ENCODE peak calls at places on chromosomes 16 and 17, in ten cellular contexts. A is uterus, Q is left ventricle myocardium inferior, X is cardiac fibroblast, N is endothelial cell, Y is breast epithelium, S is astrocyte of the spinal cord, E is epithelial cell of esophagus, D is MCF 10A, O is GM12865. R is an unnamed sample.

GRCh38 chr16:76816475-76816874 is 374.5 kb upstream of the MON1B start:
- DNase-seq in A (no peak), Q (no peak), X (no peak), N (no peak), Y (no peak), S (no peak), E (peak), D (no peak), O (peak), R (no peak)

GRCh38 chr17:63096426-63096825 is 130.4 kb downstream of the TANC2 start:
- DNase-seq in A (no peak), Q (no peak), X (no peak), N (no peak), Y (no peak), S (peak), E (no peak), D (no peak), O (no peak), R (no peak)

GRCh38 chr17:38605852-38606645 is at the start of gene SRCIN1:
- DNase-seq in A (peak), Q (peak), X (no peak), N (peak), Y (no peak), S (no peak), E (peak), D (peak), O (peak), R (peak)

GRCh38 chr16:19680972-19681371 is 37.1 kb downstream of the KNOP1 start:
- DNase-seq in A (no peak), Q (no peak), X (no peak), N (no peak), Y (no peak), S (no peak), E (no peak), D (peak), O (no peak), R (no peak)

GRCh38 chr17:52149626-52150025 is 8.9 kb downstream of the CA10 start:
- DNase-seq in A (no peak), Q (no peak), X (no peak), N (no peak), Y (no peak), S (no peak), E (no peak), D (no peak), O (no peak), R (no peak)

GRCh38 chr17:41975099-41976083 is 8.8 kb downstream of the CNP start:
- DNase-seq in A (no peak), Q (no peak), X (no peak), N (no peak), Y (no peak), S (peak), E (no peak), D (no peak), O (no peak), R (no peak)

GRCh38 chr16:84482951-84483881 is 21.2 kb downstream of the MEAK7 start:
- DNase-seq in A (no peak), Q (no peak), X (no peak), N (no peak), Y (peak), S (no peak), E (no peak), D (no peak), O (no peak), R (no peak)

GRCh38 chr17:45279898-45280297 is 18.0 kb upstream of the SPATA32 start:
- DNase-seq in A (no peak), Q (peak), X (no peak), N (no peak), Y (no peak), S (no peak), E (no peak), D (no peak), O (no peak), R (no peak)

GRCh38 chr17:78557598-78558039 is 19.6 kb downstream of the DNAH17 start:
- DNase-seq in A (no peak), Q (no peak), X (peak), N (no peak), Y (no peak), S (peak), E (peak), D (peak), O (no peak), R (no peak)

GRCh38 chr16:54936086-54936978 is 5.7 kb downstream of the IRX5 start:
- DNase-seq in A (no peak), Q (no peak), X (peak), N (peak), Y (no peak), S (peak), E (peak), D (peak), O (no peak), R (no peak)

GRCh38 chr17:42199411-42200011 is 5.2 kb upstream of the GHDC start:
- DNase-seq in A (no peak), Q (no peak), X (no peak), N (no peak), Y (no peak), S (no peak), E (no peak), D (no peak), O (no peak), R (no peak)

GRCh38 chr17:79944251-79944812 is 91.3 kb downstream of the TBC1D16 start:
- DNase-seq in A (peak), Q (peak), X (no peak), N (no peak), Y (peak), S (no peak), E (no peak), D (no peak), O (no peak), R (no peak)

GRCh38 chr17:17527534-17527933 is 31.3 kb upstream of the RASD1 start:
- DNase-seq in A (no peak), Q (no peak), X (no peak), N (no peak), Y (no peak), S (no peak), E (no peak), D (no peak), O (no peak), R (no peak)

GRCh38 chr17:14205380-14205779 is 31.3 kb downstream of the CDRT15 start:
- DNase-seq in A (no peak), Q (no peak), X (no peak), N (no peak), Y (no peak), S (no peak), E (no peak), D (no peak), O (no peak), R (no peak)

GRCh38 chr16:4682084-4682581 is 11.2 kb upstream of the NUDT16L1 start:
- DNase-seq in A (no peak), Q (no peak), X (no peak), N (no peak), Y (no peak), S (no peak), E (no peak), D (no peak), O (no peak), R (no peak)

GRCh38 chr17:40331743-40332641 is 23.0 kb downstream of the RARA start:
- DNase-seq in A (peak), Q (peak), X (peak), N (no peak), Y (peak), S (peak), E (no peak), D (peak), O (no peak), R (no peak)

GRCh38 chr17:6755731-6756184 is at the start of gene XAF1:
- DNase-seq in A (peak), Q (peak), X (peak), N (no peak), Y (no peak), S (peak), E (no peak), D (no peak), O (peak), R (peak)

GRCh38 chr16:86773339-86773715 is 195.0 kb downstream of the FOXL1 start:
- DNase-seq in A (no peak), Q (no peak), X (no peak), N (no peak), Y (no peak), S (no peak), E (no peak), D (no peak), O (no peak), R (no peak)

GRCh38 chr16:76385831-76386230 is 108.6 kb downstream of the CNTNAP4 start:
- DNase-seq in A (no peak), Q (no peak), X (no peak), N (no peak), Y (no peak), S (no peak), E (no peak), D (no peak), O (no peak), R (no peak)

GRCh38 chr16:19067349-19068236 is at the start of gene COQ7:
- DNase-seq in A (peak), Q (peak), X (peak), N (peak), Y (peak), S (peak), E (peak), D (peak), O (peak), R (peak)

DNA sequence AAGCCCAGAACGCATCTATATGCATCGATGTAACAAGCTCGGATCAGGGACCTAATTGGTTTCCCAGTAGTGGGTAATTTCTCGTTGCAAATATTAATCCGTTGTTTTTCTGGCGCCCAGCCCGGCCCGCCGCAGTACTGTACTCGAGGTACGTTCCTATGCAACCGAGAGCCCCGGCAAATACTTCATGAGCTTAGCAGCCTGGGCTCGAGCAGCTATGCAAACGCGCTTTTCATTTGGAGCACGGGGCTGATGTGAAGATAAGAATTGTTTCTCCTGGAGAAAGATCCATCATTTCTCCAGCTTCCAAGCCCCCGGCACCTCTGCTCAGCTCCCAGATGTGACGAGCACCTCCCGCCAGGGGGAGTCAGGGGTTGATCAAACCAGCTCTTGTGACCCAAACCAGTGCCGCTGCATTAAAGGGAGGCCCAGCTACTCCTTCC is 229.8 kb downstream of the KATNIP start:
- DNase-seq in A (peak), Q (no peak), X (peak), N (peak), Y (no peak), S (peak), E (peak), D (no peak), O (no peak), R (no peak)
- TF ChIP-seq CTCF in A (peak), Q (peak), X (peak), N (peak), Y (no peak), S (peak), E (peak), D (no peak), O (no peak), R (no peak)

GRCh38 chr17:35088911-35089845 is 25.7 kb upstream of the RFFL start:
- DNase-seq in A (peak), Q (peak), X (peak), N (peak), Y (peak), S (peak), E (peak), D (peak), O (peak), R (peak)

GRCh38 chr17:35086931-35087573 is 23.5 kb upstream of the RFFL start:
- DNase-seq in A (no peak), Q (no peak), X (no peak), N (no peak), Y (no peak), S (no peak), E (peak), D (peak), O (peak), R (no peak)

GRCh38 chr17:35088647-35088910 is 25.1 kb upstream of the RFFL start:
- DNase-seq in A (no peak), Q (no peak), X (no peak), N (no peak), Y (no peak), S (no peak), E (peak), D (no peak), O (no peak), R (no peak)

GRCh38 chr17:35087731-35088646 is 24.5 kb upstream of the RFFL start:
- DNase-seq in A (peak), Q (peak), X (peak), N (peak), Y (peak), S (peak), E (peak), D (peak), O (peak), R (peak)

GRCh38 chr17:35089846-35090193 is 26.3 kb upstream of the RFFL start:
- DNase-seq in A (no peak), Q (no peak), X (peak), N (peak), Y (no peak), S (peak), E (peak), D (peak), O (no peak), R (no peak)
- TF ChIP-seq CTCF in A (no peak), Q (no peak), X (peak), N (no peak), Y (no peak), S (no peak), E (peak), D (no peak), O (peak), R (no peak)

DNA sequence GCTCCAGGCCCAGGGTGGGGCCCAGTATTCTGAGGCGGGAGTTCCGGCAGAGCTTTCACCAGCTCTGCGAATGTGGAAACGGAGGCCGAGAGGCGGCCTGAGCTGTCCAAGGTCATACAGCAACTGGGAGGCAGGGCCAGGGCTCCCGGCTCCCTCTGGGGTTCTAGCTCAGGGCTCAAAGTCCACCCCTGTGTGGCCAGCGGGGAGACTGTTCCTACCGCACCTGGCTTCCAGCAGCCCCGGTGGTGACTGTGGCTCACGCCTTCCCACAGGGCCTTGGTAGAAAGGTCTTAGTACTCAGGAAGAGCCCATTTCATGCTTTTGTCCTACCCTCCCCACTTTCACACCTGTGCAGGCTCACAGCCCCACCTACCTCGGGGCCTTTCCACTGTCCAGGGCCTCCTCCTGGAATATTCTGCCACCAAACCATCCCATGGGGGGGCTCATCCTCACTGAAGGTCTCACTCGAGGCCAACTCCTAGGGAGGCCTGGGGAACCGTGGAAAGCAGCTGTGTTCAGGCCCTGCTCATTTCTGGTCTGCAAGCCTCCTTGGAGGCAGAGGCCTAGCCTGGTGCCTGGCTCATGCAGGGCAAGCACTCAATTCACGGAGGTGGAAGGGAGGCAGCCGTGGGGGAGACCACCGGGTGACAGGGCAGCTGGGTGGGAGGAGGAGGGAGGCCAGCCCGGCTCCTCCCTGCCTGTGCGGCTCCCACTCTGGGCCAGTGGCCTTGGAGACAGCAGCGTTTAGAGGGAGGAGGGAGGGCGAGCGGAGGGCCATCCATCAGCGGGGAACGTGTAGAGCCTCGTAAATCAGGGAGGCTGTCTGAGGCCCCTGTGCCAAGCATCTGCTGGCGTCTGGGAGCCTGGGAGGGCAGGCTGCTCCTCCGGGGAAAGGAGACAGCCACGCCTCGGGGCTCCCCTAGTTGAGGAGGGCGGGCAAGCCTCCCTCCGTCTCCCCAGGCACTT is 12.7 kb upstream of the DOC2B start:
- DNase-seq in A (no peak), Q (no peak), X (no peak), N (no peak), Y (no peak), S (no peak), E (no peak), D (no peak), O (no peak), R (no peak)
- TF ChIP-seq CTCF in A (no peak), Q (no peak), X (no peak), N (no peak), Y (no peak), S (no peak), E (no peak), D (no peak), O (no peak), R (no peak)

DNA sequence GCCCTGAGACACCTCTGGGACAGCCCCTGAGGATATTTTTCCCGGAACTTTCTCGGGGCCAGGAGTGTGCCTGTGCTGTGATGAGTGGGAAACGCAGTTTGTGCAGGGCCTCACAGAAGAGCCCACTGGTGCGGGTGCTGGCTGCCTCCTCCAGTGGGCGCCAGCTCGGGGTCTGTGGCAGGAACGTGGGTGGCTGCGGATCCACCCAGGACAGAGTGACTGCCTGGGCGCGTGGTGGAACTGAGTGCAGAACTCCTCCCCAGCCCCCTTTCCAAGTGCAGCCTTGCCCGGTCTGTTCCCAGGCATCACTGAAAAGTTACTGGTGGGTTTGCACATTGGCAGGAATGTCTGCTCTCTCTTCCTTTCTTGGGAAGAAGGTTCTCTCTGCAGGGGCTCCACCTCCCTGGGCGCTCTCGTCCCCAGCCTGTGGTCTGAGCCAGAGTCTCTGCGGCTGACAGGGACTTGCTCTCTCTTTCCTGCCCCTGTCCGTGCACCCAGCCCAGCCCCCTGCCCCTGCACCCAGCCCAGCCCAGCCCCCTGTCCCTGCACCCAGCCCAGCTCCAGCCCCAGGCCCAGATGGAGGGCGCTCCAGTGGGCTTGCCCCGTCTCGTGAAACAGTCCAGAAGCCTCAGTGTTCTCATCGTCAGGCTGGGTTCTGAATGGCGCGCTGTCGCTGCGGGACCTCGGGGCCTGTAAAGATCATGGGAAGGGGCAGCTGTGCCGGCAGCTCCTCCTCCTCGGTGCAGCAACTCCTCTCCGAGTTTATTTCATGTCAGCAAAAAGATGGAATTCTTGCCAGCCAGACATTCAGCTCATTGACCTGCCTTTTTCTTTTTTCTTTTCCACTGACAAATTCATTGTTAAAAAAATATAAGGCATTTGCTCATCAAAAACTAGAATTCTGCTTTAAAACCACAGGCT is 117.5 kb downstream of the BANP start:
- DNase-seq in A (no peak), Q (no peak), X (no peak), N (no peak), Y (no peak), S (no peak), E (no peak), D (no peak), O (no peak), R (no peak)
- TF ChIP-seq CTCF in A (no peak), Q (no peak), X (no peak), N (no peak), Y (no peak), S (peak), E (no peak), D (no peak), O (no peak), R (no peak)

DNA sequence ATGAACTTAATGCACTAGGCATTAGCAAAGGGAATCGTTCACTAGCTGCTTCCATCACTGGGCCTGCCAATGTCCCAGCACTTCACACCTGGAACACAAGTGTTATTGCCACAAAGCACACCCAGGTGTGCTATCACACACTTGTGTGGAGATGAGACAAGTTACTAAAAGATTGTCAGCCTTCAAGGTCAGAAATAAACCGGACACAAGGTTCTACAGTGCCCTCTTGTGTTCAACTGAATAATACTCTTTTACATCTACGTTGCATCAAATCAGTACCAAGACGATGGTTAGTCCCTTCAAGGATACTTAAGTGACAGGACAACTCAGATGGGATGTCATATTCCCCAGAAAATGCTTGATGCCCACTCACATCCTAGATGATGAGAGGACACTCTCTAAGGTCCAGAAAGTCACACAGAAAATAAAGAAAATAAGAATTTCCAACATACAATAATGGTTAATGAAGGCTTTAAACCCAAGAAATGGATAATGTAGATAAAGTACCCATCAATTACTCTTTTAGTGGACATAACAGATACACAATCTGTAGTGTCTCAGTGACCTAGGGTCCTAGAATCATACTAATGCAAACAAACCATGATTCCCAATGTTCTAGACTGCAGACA is 16.4 kb upstream of the GLG1 start:
- DNase-seq in A (no peak), Q (no peak), X (peak), N (no peak), Y (no peak), S (peak), E (peak), D (peak), O (peak), R (no peak)
- TF ChIP-seq CTCF in A (peak), Q (peak), X (peak), N (peak), Y (peak), S (peak), E (peak), D (peak), O (peak), R (peak)